ENCODE peak calls at places on chromosomes 16 and 17, in eight cellular contexts. X is pancreas; N is right cardiac atrium; I is Peyer's patch; K is uterus; S is CD4-positive, CD25-positive, alpha-beta regulatory T cell; O is body of pancreas; W is aorta. Y is an unnamed sample.

GRCh38 chr16:28984619-28985135 is at the start of gene LAT:
- DNase-seq in O (no peak), W (no peak), S (peak; percentile 68), X (no peak), K (no peak), N (no peak), I (no peak), Y (peak; percentile 84)

GRCh38 chr17:56752263-56752662 is 81.5 kb downstream of the C17orf67 start:
- DNase-seq in S (no peak), W (no peak), O (no peak), I (no peak), K (no peak), N (peak; percentile 17), X (no peak), Y (no peak)

GRCh38 chr16:54957403-54957802 is 26.7 kb downstream of the IRX5 start:
- DNase-seq in N (no peak), O (peak; percentile 54), I (no peak), K (no peak), S (no peak), X (no peak), W (no peak), Y (no peak)

GRCh38 chr16:27237229-27238015 is 31.1 kb downstream of the NSMCE1 start:
- DNase-seq in W (no peak), K (peak; percentile 19), I (no peak), X (no peak), N (no peak), S (peak; percentile 59), O (no peak), Y (peak; percentile 69)

GRCh38 chr16:11871193-11871592 is 19.9 kb upstream of the RSL1D1 start:
- DNase-seq in X (no peak), K (no peak), W (no peak), N (no peak), I (no peak), S (no peak), O (no peak), Y (no peak)

GRCh38 chr16:25006504-25007055 is 8.6 kb downstream of the ARHGAP17 start:
- DNase-seq in I (no peak), K (no peak), N (no peak), W (no peak), S (no peak), O (no peak), X (no peak), Y (no peak)

GRCh38 chr17:40312893-40313659 is 4.1 kb downstream of the RARA start:
- DNase-seq in W (no peak), X (no peak), S (no peak), I (no peak), N (no peak), O (no peak), K (no peak), Y (no peak)

GRCh38 chr17:59001158-59001814 is 105.4 kb downstream of the TRIM37 start:
- DNase-seq in S (peak; percentile 60), W (no peak), N (peak; percentile 40), X (peak; percentile 36), I (no peak), K (peak; percentile 18), O (peak; percentile 39), Y (peak; percentile 68)

GRCh38 chr17:19238167-19238505 is 970 bp downstream of the EPN2 start:
- DNase-seq in X (peak; percentile 48), N (peak; percentile 50), K (peak; percentile 51), I (peak; percentile 59), S (no peak), O (peak; percentile 62), W (peak; percentile 79), Y (no peak)

GRCh38 chr16:81523387-81524115 is 78.9 kb downstream of the CMIP start:
- DNase-seq in I (no peak), W (no peak), O (peak; percentile 56), S (no peak), X (no peak), N (peak; percentile 68), K (peak; percentile 49), Y (no peak)

GRCh38 chr17:519450-520212 is 167.0 kb upstream of the RPH3AL start:
- DNase-seq in W (peak; percentile 66), O (no peak), X (no peak), S (no peak), I (no peak), N (no peak), K (no peak), Y (no peak)

GRCh38 chr17:51439395-51440229 is 179.3 kb downstream of the UTP18 start:
- DNase-seq in S (no peak), I (no peak), N (no peak), O (no peak), W (no peak), X (no peak), K (no peak), Y (no peak)

GRCh38 chr17:46782250-46782953 is 36.1 kb downstream of the WNT3 start:
- DNase-seq in I (peak; percentile 65), O (peak; percentile 75), N (no peak), K (no peak), W (no peak), X (no peak), S (no peak), Y (no peak)

GRCh38 chr17:37176683-37177082 is 199.1 kb upstream of the C17orf78 start:
- DNase-seq in I (no peak), X (no peak), K (no peak), S (no peak), O (no peak), N (no peak), W (no peak), Y (no peak)

GRCh38 chr17:82449136-82449882 is 1.2 kb downstream of the CYBC1 start:
- DNase-seq in X (peak; percentile 32), S (peak; percentile 68), N (peak; percentile 26), W (no peak), K (no peak), I (peak; percentile 57), O (no peak), Y (peak; percentile 74)

GRCh38 chr17:28500712-28501379 is 5.3 kb upstream of the FOXN1 start:
- DNase-seq in W (no peak), X (no peak), I (no peak), S (no peak), O (no peak), K (no peak), N (no peak), Y (no peak)

GRCh38 chr17:40561294-40561870 is 3.9 kb downstream of the CCR7 start:
- DNase-seq in S (no peak), X (no peak), O (no peak), I (peak; percentile 20), K (no peak), W (peak; percentile 14), N (no peak), Y (no peak)

GRCh38 chr16:13186813-13187212 is 285.4 kb downstream of the SHISA9 start:
- DNase-seq in S (no peak), X (no peak), N (no peak), K (no peak), W (no peak), I (no peak), O (peak; percentile 23), Y (no peak)

GRCh38 chr17:76240461-76241204 is at the start of gene RNF157:
- DNase-seq in W (peak; percentile 85), I (peak; percentile 82), S (peak; percentile 69), K (peak; percentile 27), O (peak; percentile 74), X (no peak), N (peak; percentile 68), Y (peak; percentile 76)

GRCh38 chr16:82038941-82039340 is 3.9 kb downstream of the HSD17B2 start:
- DNase-seq in O (no peak), W (no peak), K (no peak), I (no peak), X (no peak), S (no peak), N (no peak), Y (no peak)

GRCh38 chr16:70681382-70682238 is 4.2 kb downstream of the MTSS2 start:
- DNase-seq in X (no peak), O (peak; percentile 39), N (peak; percentile 25), S (no peak), K (no peak), W (peak; percentile 70), I (no peak), Y (peak; percentile 9)
- H3K4me3 ChIP-seq in X (no peak overlapping the region), O (no peak overlapping the region), N (no peak overlapping the region), S (no peak overlapping the region), K (no peak overlapping the region), W (no peak overlapping the region), I (no peak overlapping the region), Y (no peak overlapping the region)

GRCh38 chr16:50999181-50999580 is 151.9 kb downstream of the SALL1 start:
- DNase-seq in X (no peak), I (no peak), K (no peak), W (no peak), S (no peak), N (no peak), O (no peak), Y (no peak)
- H3K27ac ChIP-seq in X (no peak overlapping the region), I (no peak overlapping the region), K (no peak overlapping the region), W (no peak overlapping the region), S (no peak overlapping the region), N (no peak overlapping the region), O (no peak overlapping the region), Y (no peak overlapping the region)

GRCh38 chr17:34254146-34254545 is 939 bp upstream of the CCL2 start:
- DNase-seq in S (no peak), K (peak; percentile 53), X (no peak), N (no peak), W (no peak), I (no peak), O (no peak), Y (no peak)

GRCh38 chr17:34255841-34256240 is 756 bp downstream of the CCL2 start:
- DNase-seq in K (no peak), X (no peak), W (no peak), O (no peak), I (no peak), S (no peak), N (no peak), Y (no peak)

GRCh38 chr17:34255381-34255732 is 272 bp downstream of the CCL2 start:
- DNase-seq in S (no peak), X (no peak), K (no peak), I (no peak), N (no peak), W (no peak), O (no peak), Y (no peak)

GRCh38 chr17:34252890-34253525 is 2.1 kb upstream of the CCL2 start:
- DNase-seq in X (no peak), K (no peak), O (no peak), S (no peak), I (no peak), N (no peak), W (no peak), Y (no peak)

GRCh38 chr17:34254651-34255380 is at the start of gene CCL2:
- DNase-seq in X (peak; percentile 40), I (no peak), N (peak; percentile 80), W (peak; percentile 82), O (peak; percentile 55), S (no peak), K (peak; percentile 81), Y (no peak)
- H3K4me3 ChIP-seq in X (peak within 1 kb of the TSS; percentile 5), I (peak within 1 kb of the TSS; percentile 7), N (peak within 1 kb of the TSS; percentile 36), W (peak within 1 kb of the TSS; percentile 32), O (no peak within 1 kb of the TSS), S (no peak within 1 kb of the TSS), K (peak within 1 kb of the TSS; percentile 18), Y (no peak within 1 kb of the TSS)

DNA sequence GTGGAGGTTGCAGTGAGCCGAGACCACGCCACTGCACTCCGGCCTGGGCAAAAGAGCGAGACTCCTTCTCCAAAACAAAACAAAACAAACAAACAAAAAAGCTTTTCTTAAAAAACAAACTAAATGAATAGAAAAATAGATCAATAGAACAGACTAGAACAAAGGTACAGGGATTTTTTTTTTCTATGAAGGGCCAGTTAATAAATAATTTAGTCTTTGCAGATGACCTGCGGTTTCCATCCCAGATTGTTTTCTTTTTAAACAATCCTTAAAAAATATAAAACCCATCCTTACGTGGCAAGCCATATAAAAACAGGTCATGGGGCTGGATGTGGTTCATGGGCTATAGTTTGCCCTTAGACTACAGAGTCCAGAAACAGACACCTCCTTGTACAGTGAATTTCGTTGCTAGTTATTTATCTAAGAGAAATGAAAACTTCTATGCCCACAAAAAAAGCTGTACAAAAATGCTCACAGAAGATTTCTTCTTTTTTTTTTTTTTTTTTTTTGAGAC is 45.4 kb downstream of the CREBBP start:
- DNase-seq in S (no peak), I (no peak), N (no peak), K (no peak), O (no peak), W (no peak), X (no peak), Y (no peak)
- H3K27ac ChIP-seq in S (no peak overlapping the region), I (no peak overlapping the region), N (no peak overlapping the region), K (no peak overlapping the region), O (no peak overlapping the region), W (no peak overlapping the region), X (no peak overlapping the region), Y (no peak overlapping the region)

Y was measured in CD4-positive, alpha-beta memory T cell.